ENCODE peak calls at places on chromosome 9, in ten cellular contexts. One of them, this sample, is unnamed.

GRCh38 chr9:105307731-105308130 is 63.3 kb downstream of the SLC44A1 start:
- DNase-seq in ovary: no peak
- DNase-seq in cardiac muscle cell: no peak
- DNase-seq in MG63: no peak
- DNase-seq in GM12865: no peak
- DNase-seq in esophagus muscularis mucosa: no peak
- DNase-seq in fibroblast of pulmonary artery: no peak
- DNase-seq in GM12878: no peak
- DNase-seq in RWPE2: no peak
- DNase-seq in endothelial cell of umbilical vein: no peak
- DNase-seq in this sample: no peak

GRCh38 chr9:2153599-2154217 is 138.6 kb downstream of the SMARCA2 start:
- DNase-seq in ovary: no peak
- DNase-seq in cardiac muscle cell: no peak
- DNase-seq in MG63: no peak
- DNase-seq in GM12865: no peak
- DNase-seq in esophagus muscularis mucosa: no peak
- DNase-seq in fibroblast of pulmonary artery: no peak
- DNase-seq in GM12878: no peak
- DNase-seq in RWPE2: no peak
- DNase-seq in endothelial cell of umbilical vein: no peak
- DNase-seq in this sample: no peak

GRCh38 chr9:122090287-122090883 is 2.7 kb downstream of the TTLL11 start:
- DNase-seq in ovary: no peak
- DNase-seq in cardiac muscle cell: no peak
- DNase-seq in MG63: no peak
- DNase-seq in GM12865: no peak
- DNase-seq in esophagus muscularis mucosa: no peak
- DNase-seq in fibroblast of pulmonary artery: no peak
- DNase-seq in GM12878: no peak
- DNase-seq in RWPE2: no peak
- DNase-seq in endothelial cell of umbilical vein: no peak
- DNase-seq in this sample: no peak

GRCh38 chr9:2634158-2634557 is 12.6 kb downstream of the VLDLR start:
- DNase-seq in ovary: no peak
- DNase-seq in cardiac muscle cell: no peak
- DNase-seq in MG63: no peak
- DNase-seq in GM12865: no peak
- DNase-seq in esophagus muscularis mucosa: peak
- DNase-seq in fibroblast of pulmonary artery: no peak
- DNase-seq in GM12878: no peak
- DNase-seq in RWPE2: no peak
- DNase-seq in endothelial cell of umbilical vein: peak
- DNase-seq in this sample: no peak

GRCh38 chr9:26313108-26313507 is 579.5 kb downstream of the CAAP1 start:
- DNase-seq in ovary: no peak
- DNase-seq in cardiac muscle cell: no peak
- DNase-seq in MG63: no peak
- DNase-seq in GM12865: no peak
- DNase-seq in esophagus muscularis mucosa: no peak
- DNase-seq in fibroblast of pulmonary artery: no peak
- DNase-seq in GM12878: no peak
- DNase-seq in RWPE2: no peak
- DNase-seq in endothelial cell of umbilical vein: no peak
- DNase-seq in this sample: no peak

GRCh38 chr9:112867275-112867991 is 23.2 kb downstream of the SLC46A2 start:
- DNase-seq in ovary: no peak
- DNase-seq in cardiac muscle cell: peak
- DNase-seq in MG63: peak
- DNase-seq in GM12865: peak
- DNase-seq in esophagus muscularis mucosa: no peak
- DNase-seq in fibroblast of pulmonary artery: peak
- DNase-seq in GM12878: no peak
- DNase-seq in RWPE2: no peak
- DNase-seq in endothelial cell of umbilical vein: no peak
- DNase-seq in this sample: peak

GRCh38 chr9:5876711-5877110 is 14.0 kb upstream of the MLANA start:
- DNase-seq in ovary: no peak
- DNase-seq in cardiac muscle cell: no peak
- DNase-seq in MG63: no peak
- DNase-seq in GM12865: no peak
- DNase-seq in esophagus muscularis mucosa: no peak
- DNase-seq in fibroblast of pulmonary artery: no peak
- DNase-seq in GM12878: no peak
- DNase-seq in RWPE2: no peak
- DNase-seq in endothelial cell of umbilical vein: no peak
- DNase-seq in this sample: no peak

GRCh38 chr9:3648722-3649121 is 122.9 kb upstream of the RFX3 start:
- DNase-seq in ovary: no peak
- DNase-seq in cardiac muscle cell: no peak
- DNase-seq in MG63: no peak
- DNase-seq in GM12865: no peak
- DNase-seq in esophagus muscularis mucosa: no peak
- DNase-seq in fibroblast of pulmonary artery: no peak
- DNase-seq in GM12878: no peak
- DNase-seq in RWPE2: no peak
- DNase-seq in endothelial cell of umbilical vein: no peak
- DNase-seq in this sample: peak

GRCh38 chr9:90012825-90013425 is 408.1 kb downstream of the GADD45G start:
- DNase-seq in ovary: no peak
- DNase-seq in cardiac muscle cell: no peak
- DNase-seq in MG63: no peak
- DNase-seq in GM12865: no peak
- DNase-seq in esophagus muscularis mucosa: no peak
- DNase-seq in fibroblast of pulmonary artery: no peak
- DNase-seq in GM12878: no peak
- DNase-seq in RWPE2: no peak
- DNase-seq in endothelial cell of umbilical vein: no peak
- DNase-seq in this sample: no peak

GRCh38 chr9:115335441-115335840 is 217.5 kb upstream of the TNC start:
- DNase-seq in ovary: no peak
- DNase-seq in cardiac muscle cell: no peak
- DNase-seq in MG63: no peak
- DNase-seq in GM12865: no peak
- DNase-seq in esophagus muscularis mucosa: no peak
- DNase-seq in fibroblast of pulmonary artery: no peak
- DNase-seq in GM12878: no peak
- DNase-seq in RWPE2: no peak
- DNase-seq in endothelial cell of umbilical vein: no peak
- DNase-seq in this sample: no peak

GRCh38 chr9:126009047-126009446 is 261.9 kb downstream of the PBX3 start:
- DNase-seq in ovary: no peak
- DNase-seq in cardiac muscle cell: no peak
- DNase-seq in MG63: no peak
- DNase-seq in GM12865: no peak
- DNase-seq in esophagus muscularis mucosa: no peak
- DNase-seq in fibroblast of pulmonary artery: no peak
- DNase-seq in GM12878: no peak
- DNase-seq in RWPE2: no peak
- DNase-seq in endothelial cell of umbilical vein: no peak
- DNase-seq in this sample: peak
- H3K4me3 ChIP-seq in ovary: no peak
- H3K4me3 ChIP-seq in cardiac muscle cell: no peak
- H3K4me3 ChIP-seq in MG63: no peak
- H3K4me3 ChIP-seq in GM12865: no peak
- H3K4me3 ChIP-seq in esophagus muscularis mucosa: no peak
- H3K4me3 ChIP-seq in fibroblast of pulmonary artery: no peak
- H3K4me3 ChIP-seq in GM12878: no peak
- H3K4me3 ChIP-seq in RWPE2: no peak
- H3K4me3 ChIP-seq in endothelial cell of umbilical vein: no peak
- H3K4me3 ChIP-seq in this sample: no peak

DNA sequence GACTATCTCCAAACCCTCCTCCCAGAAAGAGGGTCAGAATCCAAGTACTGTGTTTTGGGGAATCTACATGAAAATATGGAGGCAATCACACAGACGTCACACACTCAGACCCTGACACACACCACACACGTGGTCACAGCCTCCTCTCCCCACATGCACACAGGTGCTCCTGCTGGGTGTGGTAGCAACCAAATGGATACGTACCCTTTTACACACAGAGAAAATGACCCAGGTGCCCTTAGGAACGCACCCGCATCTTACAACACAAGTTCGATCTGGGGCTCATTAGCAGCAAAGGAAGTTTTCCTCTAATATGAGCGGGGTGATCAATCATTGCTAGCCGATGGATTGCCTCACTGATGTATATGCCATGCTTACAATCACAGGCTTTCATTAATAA is 480.2 kb upstream of the KLF4 start:
- DNase-seq in ovary: no peak
- DNase-seq in cardiac muscle cell: no peak
- DNase-seq in MG63: no peak
- DNase-seq in GM12865: no peak
- DNase-seq in esophagus muscularis mucosa: no peak
- DNase-seq in fibroblast of pulmonary artery: no peak
- DNase-seq in GM12878: no peak
- DNase-seq in RWPE2: no peak
- DNase-seq in endothelial cell of umbilical vein: no peak
- DNase-seq in this sample: no peak
- H3K4me3 ChIP-seq in ovary: no peak
- H3K4me3 ChIP-seq in cardiac muscle cell: no peak
- H3K4me3 ChIP-seq in MG63: no peak
- H3K4me3 ChIP-seq in GM12865: no peak
- H3K4me3 ChIP-seq in esophagus muscularis mucosa: no peak
- H3K4me3 ChIP-seq in fibroblast of pulmonary artery: no peak
- H3K4me3 ChIP-seq in GM12878: no peak
- H3K4me3 ChIP-seq in RWPE2: no peak
- H3K4me3 ChIP-seq in endothelial cell of umbilical vein: no peak
- H3K4me3 ChIP-seq in this sample: no peak

GRCh38 chr9:136901516-136902258 is 15.4 kb downstream of the TRAF2 start:
- DNase-seq in ovary: no peak
- DNase-seq in cardiac muscle cell: no peak
- DNase-seq in MG63: peak
- DNase-seq in GM12865: peak
- DNase-seq in esophagus muscularis mucosa: no peak
- DNase-seq in fibroblast of pulmonary artery: peak
- DNase-seq in GM12878: peak
- DNase-seq in RWPE2: peak
- DNase-seq in endothelial cell of umbilical vein: peak
- DNase-seq in this sample: no peak
- H3K4me3 ChIP-seq in ovary: no peak
- H3K4me3 ChIP-seq in cardiac muscle cell: no peak
- H3K4me3 ChIP-seq in MG63: no peak
- H3K4me3 ChIP-seq in GM12865: peak
- H3K4me3 ChIP-seq in esophagus muscularis mucosa: peak
- H3K4me3 ChIP-seq in fibroblast of pulmonary artery: no peak
- H3K4me3 ChIP-seq in GM12878: peak
- H3K4me3 ChIP-seq in RWPE2: no peak
- H3K4me3 ChIP-seq in endothelial cell of umbilical vein: no peak
- H3K4me3 ChIP-seq in this sample: no peak

GRCh38 chr9:20619492-20619860 is 2.8 kb downstream of the MLLT3 start:
- DNase-seq in ovary: no peak
- DNase-seq in cardiac muscle cell: no peak
- DNase-seq in MG63: no peak
- DNase-seq in GM12865: no peak
- DNase-seq in esophagus muscularis mucosa: no peak
- DNase-seq in fibroblast of pulmonary artery: no peak
- DNase-seq in GM12878: no peak
- DNase-seq in RWPE2: no peak
- DNase-seq in endothelial cell of umbilical vein: no peak
- DNase-seq in this sample: no peak
- H3K4me3 ChIP-seq in ovary: peak
- H3K4me3 ChIP-seq in cardiac muscle cell: peak
- H3K4me3 ChIP-seq in MG63: peak
- H3K4me3 ChIP-seq in GM12865: peak
- H3K4me3 ChIP-seq in esophagus muscularis mucosa: peak
- H3K4me3 ChIP-seq in fibroblast of pulmonary artery: peak
- H3K4me3 ChIP-seq in GM12878: peak
- H3K4me3 ChIP-seq in RWPE2: no peak
- H3K4me3 ChIP-seq in endothelial cell of umbilical vein: no peak
- H3K4me3 ChIP-seq in this sample: no peak

DNA sequence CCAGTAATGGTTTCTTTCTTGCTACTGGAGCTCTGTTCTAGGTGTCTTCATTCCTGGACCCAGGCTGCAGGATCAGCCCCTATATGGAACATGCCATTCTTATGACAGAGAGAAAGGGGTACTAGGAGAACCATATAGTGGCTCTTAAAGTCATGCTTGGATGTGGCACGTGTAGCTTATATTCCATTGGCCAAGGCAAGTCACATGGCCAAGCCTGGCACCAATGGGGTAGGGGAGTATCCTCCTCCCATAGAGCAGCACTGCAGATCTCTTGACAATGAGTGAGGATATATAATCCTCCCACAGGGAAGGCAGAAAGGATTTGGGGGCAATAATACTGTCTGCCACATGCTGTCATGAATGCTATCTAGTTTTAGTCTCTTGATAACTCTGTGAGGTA is 193.3 kb downstream of the PALM2AKAP2 start:
- DNase-seq in ovary: no peak
- DNase-seq in cardiac muscle cell: no peak
- DNase-seq in MG63: no peak
- DNase-seq in GM12865: peak
- DNase-seq in esophagus muscularis mucosa: no peak
- DNase-seq in fibroblast of pulmonary artery: no peak
- DNase-seq in GM12878: no peak
- DNase-seq in RWPE2: no peak
- DNase-seq in endothelial cell of umbilical vein: no peak
- DNase-seq in this sample: no peak
- H3K4me3 ChIP-seq in ovary: no peak
- H3K4me3 ChIP-seq in cardiac muscle cell: no peak
- H3K4me3 ChIP-seq in MG63: no peak
- H3K4me3 ChIP-seq in GM12865: no peak
- H3K4me3 ChIP-seq in esophagus muscularis mucosa: no peak
- H3K4me3 ChIP-seq in fibroblast of pulmonary artery: no peak
- H3K4me3 ChIP-seq in GM12878: no peak
- H3K4me3 ChIP-seq in RWPE2: no peak
- H3K4me3 ChIP-seq in endothelial cell of umbilical vein: no peak
- H3K4me3 ChIP-seq in this sample: no peak

GRCh38 chr9:127926961-127927456 is 3.6 kb downstream of the PIP5KL1 start:
- DNase-seq in ovary: no peak
- DNase-seq in cardiac muscle cell: no peak
- DNase-seq in MG63: no peak
- DNase-seq in GM12865: no peak
- DNase-seq in esophagus muscularis mucosa: no peak
- DNase-seq in fibroblast of pulmonary artery: no peak
- DNase-seq in GM12878: no peak
- DNase-seq in RWPE2: no peak
- DNase-seq in endothelial cell of umbilical vein: no peak
- DNase-seq in this sample: no peak
- H3K4me3 ChIP-seq in ovary: no peak
- H3K4me3 ChIP-seq in cardiac muscle cell: peak
- H3K4me3 ChIP-seq in MG63: no peak
- H3K4me3 ChIP-seq in GM12865: peak
- H3K4me3 ChIP-seq in esophagus muscularis mucosa: peak
- H3K4me3 ChIP-seq in fibroblast of pulmonary artery: peak
- H3K4me3 ChIP-seq in GM12878: peak
- H3K4me3 ChIP-seq in RWPE2: peak
- H3K4me3 ChIP-seq in endothelial cell of umbilical vein: no peak
- H3K4me3 ChIP-seq in this sample: no peak

GRCh38 chr9:119284587-119285337 is 84.5 kb downstream of the BRINP1 start:
- DNase-seq in ovary: no peak
- DNase-seq in cardiac muscle cell: peak
- DNase-seq in MG63: peak
- DNase-seq in GM12865: no peak
- DNase-seq in esophagus muscularis mucosa: no peak
- DNase-seq in fibroblast of pulmonary artery: peak
- DNase-seq in GM12878: no peak
- DNase-seq in RWPE2: no peak
- DNase-seq in endothelial cell of umbilical vein: no peak
- DNase-seq in this sample: no peak
- H3K4me3 ChIP-seq in ovary: no peak
- H3K4me3 ChIP-seq in cardiac muscle cell: no peak
- H3K4me3 ChIP-seq in MG63: no peak
- H3K4me3 ChIP-seq in GM12865: no peak
- H3K4me3 ChIP-seq in esophagus muscularis mucosa: no peak
- H3K4me3 ChIP-seq in fibroblast of pulmonary artery: no peak
- H3K4me3 ChIP-seq in GM12878: no peak
- H3K4me3 ChIP-seq in RWPE2: no peak
- H3K4me3 ChIP-seq in endothelial cell of umbilical vein: no peak
- H3K4me3 ChIP-seq in this sample: no peak

This sample was measured in NB4.